ENCODE peak calls at places on chromosome 5, in six cellular contexts. M, D, G, F, U and A are unnamed samples.
A peak's percentile ranks its signal among the peaks of the same experiment; 100 is the strongest.

GRCh38 chr5:2466966-2467365 is 284.5 kb downstream of the IRX2 start:
- DNase-seq in G (no peak), D (no peak), M (no peak), F (no peak), U (no peak), A (no peak)

GRCh38 chr5:160464466-160464797 is 42.8 kb downstream of the PTTG1 start:
- DNase-seq in U (no peak), F (no peak), G (no peak), M (no peak), D (no peak), A (no peak)

GRCh38 chr5:11903121-11903613 is 1.1 kb downstream of the CTNND2 start:
- DNase-seq in G (no peak), M (no peak), F (no peak), D (peak; percentile 10), U (no peak), A (peak; percentile 69)

GRCh38 chr5:65672787-65673186 is 48.0 kb downstream of the SHLD3 start:
- DNase-seq in M (no peak), F (peak; percentile 71), U (no peak), G (no peak), D (no peak), A (no peak)

GRCh38 chr5:172403191-172403794 is 51.0 kb downstream of the SH3PXD2B start:
- DNase-seq in F (peak; percentile 96), D (peak; percentile 95), G (no peak), M (no peak), U (peak; percentile 41), A (peak; percentile 45)

GRCh38 chr5:151085517-151086031 is 4.7 kb upstream of the TNIP1 start:
- DNase-seq in M (no peak), G (no peak), U (no peak), D (no peak), F (peak; percentile 82), A (no peak)

GRCh38 chr5:137605377-137605776 is 106.3 kb upstream of the SPOCK1 start:
- DNase-seq in U (no peak), G (no peak), F (peak; percentile 44), D (peak; percentile 11), M (no peak), A (no peak)

GRCh38 chr5:108507631-108508030 is 125.7 kb upstream of the FBXL17 start:
- DNase-seq in U (no peak), G (no peak), M (no peak), F (no peak), D (no peak), A (no peak)

GRCh38 chr5:93076096-93076495 is 504.9 kb downstream of the NR2F1-AS1 start:
- DNase-seq in M (no peak), U (no peak), F (peak; percentile 45), G (no peak), D (no peak), A (no peak)

GRCh38 chr5:39138892-39139291 is 64.7 kb upstream of the RICTOR start:
- DNase-seq in D (no peak), F (peak; percentile 51), G (no peak), M (no peak), U (no peak), A (no peak)

GRCh38 chr5:127942246-127943060 is 141.1 kb upstream of the SLC12A2 start:
- DNase-seq in F (no peak), D (peak; percentile 17), G (no peak), M (no peak), U (no peak), A (no peak)

GRCh38 chr5:131260895-131261294 is 3.0 kb upstream of the CDC42SE2 start:
- DNase-seq in F (no peak), U (no peak), G (no peak), M (no peak), D (no peak), A (no peak)

GRCh38 chr5:26582350-26583040 is 455.9 kb downstream of the CDH9 start:
- DNase-seq in D (no peak), U (no peak), F (no peak), G (no peak), M (no peak), A (no peak)

GRCh38 chr5:103031607-103032006 is 88.3 kb downstream of the GIN1 start:
- DNase-seq in U (no peak), M (no peak), D (no peak), G (no peak), F (peak; percentile 11), A (no peak)

GRCh38 chr5:17916451-17916850 is 282.2 kb downstream of the TAF11L14 start:
- DNase-seq in G (no peak), M (no peak), F (no peak), U (no peak), D (no peak), A (no peak)

GRCh38 chr5:162096448-162096847 is 28.9 kb downstream of the GABRG2 start:
- DNase-seq in F (no peak), U (no peak), D (peak; percentile 15), G (no peak), M (no peak), A (no peak)

GRCh38 chr5:852018-852417 is 1.2 kb upstream of the ZDHHC11 start:
- DNase-seq in U (no peak), D (no peak), G (no peak), F (no peak), M (no peak), A (no peak)

GRCh38 chr5:180330810-180331646 is 22.1 kb downstream of the GFPT2 start:
- DNase-seq in G (no peak), M (no peak), F (peak; percentile 99), D (no peak), U (no peak), A (no peak)

GRCh38 chr5:103057208-103058130 is 62.5 kb downstream of the GIN1 start:
- DNase-seq in G (no peak), U (no peak), D (no peak), F (peak; percentile 22), M (no peak), A (no peak)

GRCh38 chr5:125152036-125152435 is 405.6 kb upstream of the ZNF608 start:
- DNase-seq in G (no peak), U (no peak), M (no peak), F (no peak), D (no peak), A (no peak)

GRCh38 chr5:178323541-178323865 is 90.9 kb upstream of the PHYKPL start:
- DNase-seq in F (no peak), D (no peak), U (no peak), G (no peak), M (no peak), A (no peak)

GRCh38 chr5:66603881-66604280 is 7.7 kb downstream of the MAST4 start:
- DNase-seq in D (no peak), G (no peak), F (no peak), U (no peak), M (no peak), A (no peak)

GRCh38 chr5:153546566-153546965 is 56.1 kb downstream of the GRIA1 start:
- DNase-seq in D (no peak), M (no peak), U (no peak), F (peak; percentile 76), G (no peak), A (no peak)

GRCh38 chr5:61479850-61480614 is 148.0 kb downstream of the ZSWIM6 start:
- DNase-seq in D (no peak), F (no peak), M (no peak), G (no peak), U (no peak), A (no peak)

GRCh38 chr5:9692576-9692975 is 62.4 kb upstream of the TAS2R1 start:
- DNase-seq in M (no peak), U (no peak), G (no peak), F (no peak), D (no peak), A (no peak)

GRCh38 chr5:146409081-146409671 is 38.0 kb upstream of the TCERG1 start:
- DNase-seq in U (no peak), D (no peak), F (peak; percentile 18), M (no peak), G (no peak), A (no peak)